ENCODE peak calls at places on chromosomes 1 and 21, in five cellular contexts. F is HepG2, T is endothelial cell of umbilical vein, I is K562, A is H1. Z is an unnamed sample.

GRCh38 chr21:42411197-42411869 is 7.6 kb downstream of the UBASH3A start:
- DNase-seq in F (peak), T (no peak), A (no peak), I (peak), Z (no peak)

GRCh38 chr1:36367067-36367466 is 18.7 kb downstream of the STK40 start:
- DNase-seq in F (no peak), A (no peak), T (peak), I (no peak), Z (no peak)

GRCh38 chr1:186142159-186142558 is 232.9 kb downstream of the TPR start:
- DNase-seq in A (no peak), I (no peak), T (no peak), F (no peak), Z (no peak)

GRCh38 chr1:53956308-53957168 is 10.4 kb downstream of the LRRC42 start:
- DNase-seq in A (no peak), I (no peak), F (no peak), T (no peak), Z (no peak)

GRCh38 chr1:162892916-162893714 is 32.1 kb upstream of the CCDC190 start:
- DNase-seq in T (peak), F (peak), A (no peak), I (no peak), Z (no peak)

GRCh38 chr1:30725450-30726095 is 2.2 kb upstream of the MATN1 start:
- DNase-seq in T (no peak), F (no peak), I (no peak), A (no peak), Z (no peak)

GRCh38 chr1:41380979-41381690 is 19.9 kb downstream of the FOXO6 start:
- DNase-seq in A (no peak), I (peak), T (no peak), F (no peak), Z (no peak)

GRCh38 chr1:39268906-39269305 is 64.4 kb downstream of the MACF1 start:
- DNase-seq in F (no peak), A (peak), I (no peak), T (no peak), Z (no peak)

GRCh38 chr1:42736152-42736551 is 3.9 kb downstream of the CLDN19 start:
- DNase-seq in A (no peak), T (no peak), I (peak), F (peak), Z (peak)

GRCh38 chr1:224168859-224169380 is 14.1 kb upstream of the DEGS1 start:
- DNase-seq in T (peak), F (peak), A (no peak), I (no peak), Z (peak)

GRCh38 chr1:2330511-2331199 is 60.7 kb downstream of the MORN1 start:
- DNase-seq in I (no peak), T (no peak), A (no peak), F (peak), Z (no peak)

GRCh38 chr1:37038703-37039093 is 4.4 kb upstream of the GRIK3 start:
- DNase-seq in A (no peak), F (no peak), I (no peak), T (no peak), Z (no peak)

GRCh38 chr1:30668026-30668425 is 55.4 kb downstream of the MATN1 start:
- DNase-seq in T (no peak), A (no peak), I (no peak), F (no peak), Z (no peak)

GRCh38 chr21:45104560-45104959 is 30.2 kb downstream of the ADARB1 start:
- DNase-seq in I (no peak), F (no peak), A (no peak), T (peak), Z (no peak)

GRCh38 chr1:197363855-197364254 is 95.8 kb downstream of the CRB1 start:
- DNase-seq in F (no peak), A (no peak), T (no peak), I (no peak), Z (no peak)

GRCh38 chr1:117061986-117062415 is 1.9 kb downstream of the TTF2 start:
- DNase-seq in A (no peak), I (peak), F (no peak), T (no peak), Z (no peak)

GRCh38 chr1:56477164-56478111 is 101.9 kb downstream of the PLPP3 start:
- DNase-seq in A (peak), T (peak), I (no peak), F (peak), Z (no peak)

GRCh38 chr1:222926566-222926965 is 111.7 kb downstream of the DISP1 start:
- DNase-seq in A (no peak), F (no peak), T (no peak), I (no peak), Z (no peak)

GRCh38 chr1:200912737-200913407 is 18.2 kb downstream of the INAVA start:
- DNase-seq in T (no peak), F (no peak), I (no peak), A (no peak), Z (no peak)

GRCh38 chr1:20439282-20439681 is 46.7 kb downstream of the CAMK2N1 start:
- DNase-seq in A (no peak), I (no peak), T (peak), F (no peak), Z (peak)

GRCh38 chr1:25889470-25889869 is 14.0 kb upstream of the PAQR7 start:
- DNase-seq in F (no peak), T (no peak), A (no peak), I (peak), Z (peak)

GRCh38 chr1:25890249-25891034 is 14.9 kb upstream of the PAQR7 start:
- DNase-seq in T (no peak), A (no peak), I (peak), F (peak), Z (peak)

GRCh38 chr1:25888426-25888987 is 13.0 kb upstream of the PAQR7 start:
- DNase-seq in I (peak), F (no peak), T (no peak), A (no peak), Z (no peak)

GRCh38 chr1:25881266-25881665 is 5.8 kb upstream of the PAQR7 start:
- DNase-seq in I (no peak), F (no peak), T (no peak), A (no peak), Z (no peak)

DNA sequence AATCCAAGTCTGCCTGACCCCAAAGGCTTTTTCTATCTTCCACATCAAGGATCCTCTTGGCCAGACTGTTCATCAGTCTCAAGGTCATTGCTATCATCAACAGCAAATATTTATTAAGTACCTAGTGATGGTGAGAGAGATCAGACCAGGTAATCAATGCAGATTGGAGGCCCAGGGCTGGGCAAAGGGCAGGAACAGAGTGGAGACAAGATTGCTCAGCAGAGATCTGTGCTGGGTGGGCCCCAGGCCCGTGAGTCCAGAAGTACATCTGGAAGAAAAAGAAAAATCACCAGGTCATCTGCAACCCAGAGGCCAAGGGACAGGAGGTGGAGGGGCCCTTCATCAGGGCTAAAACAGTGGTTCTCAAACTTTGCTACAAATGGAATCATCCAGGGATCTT is 10.1 kb upstream of the PAQR7 start:
- DNase-seq in I (no peak), A (no peak), T (no peak), F (no peak), Z (no peak)
- TF ChIP-seq JUN in I (no peak), A (no peak), T (no peak), F (no peak), Z (no peak)

DNA sequence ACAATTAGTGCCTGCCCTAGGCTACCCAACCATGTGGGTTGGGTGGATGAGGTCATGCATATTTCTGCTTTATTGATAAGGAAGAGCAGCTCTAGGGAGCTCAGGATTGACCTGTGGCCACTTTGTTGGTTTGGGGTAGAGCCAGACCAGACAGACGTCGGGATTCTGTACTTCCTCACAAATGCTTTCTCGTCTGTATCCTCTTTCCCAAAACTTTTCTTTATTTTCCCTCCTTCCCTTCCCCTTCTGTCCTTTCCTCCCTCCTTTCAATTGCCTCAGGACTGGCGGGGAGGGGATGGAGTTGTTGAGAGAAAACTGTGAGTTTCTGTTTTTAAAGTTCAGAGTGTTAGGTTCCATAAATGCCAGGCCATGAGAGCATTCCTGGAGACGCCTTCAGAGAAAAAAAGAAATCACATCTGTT is 68.0 kb downstream of the UCK2 start:
- DNase-seq in I (no peak), A (no peak), T (peak), F (no peak), Z (no peak)
- H3K27ac ChIP-seq in I (no peak), A (no peak), T (peak), F (no peak), Z (no peak)

GRCh38 chr1:97577613-97578012 is 343.2 kb downstream of the DPYD start:
- DNase-seq in T (no peak), A (no peak), F (no peak), I (no peak), Z (no peak)

DNA sequence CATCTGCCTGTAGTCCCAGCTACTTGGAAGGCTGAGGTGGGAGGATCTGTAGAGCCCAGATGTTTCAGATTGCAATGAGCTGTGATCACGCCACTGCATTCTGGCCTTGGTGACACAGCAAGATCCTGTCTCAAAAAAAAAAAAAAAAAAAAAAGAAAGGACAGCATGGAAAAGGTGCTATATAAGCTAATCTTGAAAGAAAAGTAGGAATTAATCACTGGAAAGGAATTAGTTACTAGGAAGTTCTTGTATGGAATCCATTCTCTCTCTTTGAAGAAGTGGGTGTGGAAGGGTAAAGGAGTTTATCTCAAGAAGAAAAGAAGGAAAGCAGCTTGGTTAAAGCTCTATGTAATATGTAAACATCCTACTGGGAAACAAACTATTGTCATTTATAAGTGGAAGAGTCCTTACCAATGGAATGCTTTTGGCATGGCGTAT is 339.2 kb downstream of the DPYD start:
- DNase-seq in A (no peak), T (no peak), I (no peak), F (no peak), Z (peak)
- TF ChIP-seq JUN in A (no peak), T (no peak), I (no peak), F (no peak), Z (no peak)

DNA sequence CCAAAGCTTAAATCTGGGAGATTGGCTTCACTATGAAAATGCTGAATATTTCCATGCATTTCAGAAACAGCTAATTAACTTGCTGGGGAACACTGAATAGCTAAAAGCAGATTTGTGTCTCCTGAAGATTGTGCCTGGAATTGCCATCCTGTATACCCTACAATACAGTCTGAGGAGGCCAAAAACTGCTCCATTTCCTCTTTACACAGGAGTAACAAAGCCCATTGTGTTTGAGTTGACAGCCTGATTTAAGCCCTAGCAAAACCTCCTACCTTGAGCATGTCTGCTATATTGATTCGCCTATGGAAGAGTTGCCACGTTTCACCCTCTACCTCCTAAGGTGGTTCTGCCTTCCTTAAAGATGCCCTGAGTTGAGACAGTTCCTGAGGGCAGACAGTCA is 1.5 kb upstream of the PIK3R3 start:
- DNase-seq in F (no peak), A (no peak), T (peak), I (no peak), Z (no peak)
- H3K27ac ChIP-seq in F (no peak), A (no peak), T (no peak), I (no peak), Z (peak)

Z was measured in A549.